ENCODE peak calls at places on chromosomes 2 and 18, in four cellular contexts. W is GM12878, C is K562, M is HepG2. U is an unnamed sample.

GRCh38 chr18:49249523-49249922 is 210.9 kb downstream of the DYM start:
- DNase-seq in M (no peak), C (no peak), W (no peak), U (no peak)

GRCh38 chr2:16861154-16861929 is 195.7 kb upstream of the CYRIA start:
- DNase-seq in W (no peak), C (no peak), M (no peak), U (no peak)

GRCh38 chr2:15678346-15678745 is 86.7 kb downstream of the DDX1 start:
- DNase-seq in W (no peak), C (no peak), M (no peak), U (no peak)

GRCh38 chr2:240925191-240925575 is 19.0 kb downstream of the CROCC2 start:
- DNase-seq in M (no peak), C (no peak), W (no peak), U (peak; percentile 10)

GRCh38 chr18:50986360-50987087 is 18.7 kb downstream of the ELAC1 start:
- DNase-seq in M (no peak), C (no peak), W (no peak), U (no peak)

GRCh38 chr2:216222650-216223352 is 113.7 kb downstream of the XRCC5 start:
- DNase-seq in M (no peak), C (no peak), W (peak; percentile 64), U (peak; percentile 23)

GRCh38 chr2:111909079-111909478 is 10.7 kb downstream of the MERTK start:
- DNase-seq in M (peak; percentile 83), C (no peak), W (no peak), U (no peak)

GRCh38 chr2:105809099-105809473 is 64.4 kb downstream of the NCK2 start:
- DNase-seq in W (no peak), C (no peak), M (no peak), U (no peak)

GRCh38 chr18:79570266-79571201 is 109.1 kb upstream of the CTDP1 start:
- DNase-seq in W (no peak), M (no peak), C (no peak), U (no peak)

GRCh38 chr2:112794841-112795240 is 10.5 kb upstream of the IL1A start:
- DNase-seq in C (no peak), M (no peak), W (no peak), U (no peak)

GRCh38 chr2:120935339-120936313 is 200.0 kb downstream of the GLI2 start:
- DNase-seq in C (no peak), W (no peak), M (peak; percentile 97), U (no peak)

GRCh38 chr2:46315103-46315890 is 18.1 kb downstream of the EPAS1 start:
- DNase-seq in W (no peak), C (peak; percentile 75), M (peak; percentile 97), U (no peak)

GRCh38 chr2:146874260-146874658 is 970.6 kb upstream of the ACVR2A start:
- DNase-seq in W (no peak), M (no peak), C (no peak), U (no peak)

GRCh38 chr2:33598472-33599174 is 476 bp downstream of the FAM98A start:
- DNase-seq in C (peak; percentile 55), W (peak; percentile 28), M (peak; percentile 45), U (peak; percentile 30)

GRCh38 chr2:159066541-159067156 is 98.2 kb downstream of the TANC1 start:
- DNase-seq in C (no peak), M (no peak), W (no peak), U (no peak)

GRCh38 chr2:105291981-105292380 is 37.6 kb downstream of the TGFBRAP1 start:
- DNase-seq in M (no peak), C (no peak), W (no peak), U (no peak)

GRCh38 chr2:165901595-165901994 is 52.0 kb downstream of the TTC21B start:
- DNase-seq in M (no peak), C (no peak), W (no peak), U (no peak)

GRCh38 chr2:118841450-118841827 is 6.0 kb downstream of the EN1 start:
- DNase-seq in C (no peak), M (no peak), W (no peak), U (no peak)

GRCh38 chr2:200442471-200442870 is 67.4 kb downstream of the KCTD18 start:
- DNase-seq in W (no peak), M (no peak), C (no peak), U (no peak)

GRCh38 chr2:11542275-11542819 is 8.5 kb downstream of the GREB1 start:
- DNase-seq in C (no peak), W (no peak), M (peak; percentile 51), U (no peak)

GRCh38 chr2:141195087-141195486 is 935.7 kb downstream of the LRP1B start:
- DNase-seq in W (no peak), M (no peak), C (no peak), U (no peak)

GRCh38 chr18:5542393-5543035 is 1.3 kb downstream of the EPB41L3 start:
- DNase-seq in W (no peak), C (no peak), M (no peak), U (peak; percentile 49)

GRCh38 chr2:224887159-224887558 is 155.1 kb downstream of the DOCK10 start:
- DNase-seq in M (no peak), C (no peak), W (no peak), U (no peak)

GRCh38 chr2:10226032-10226724 is 76.5 kb upstream of the HPCAL1 start:
- DNase-seq in C (no peak), M (no peak), W (no peak), U (peak; percentile 5)

GRCh38 chr2:201842131-201842530 is 35.8 kb downstream of the CDK15 start:
- DNase-seq in M (no peak), C (no peak), W (no peak), U (no peak)

DNA sequence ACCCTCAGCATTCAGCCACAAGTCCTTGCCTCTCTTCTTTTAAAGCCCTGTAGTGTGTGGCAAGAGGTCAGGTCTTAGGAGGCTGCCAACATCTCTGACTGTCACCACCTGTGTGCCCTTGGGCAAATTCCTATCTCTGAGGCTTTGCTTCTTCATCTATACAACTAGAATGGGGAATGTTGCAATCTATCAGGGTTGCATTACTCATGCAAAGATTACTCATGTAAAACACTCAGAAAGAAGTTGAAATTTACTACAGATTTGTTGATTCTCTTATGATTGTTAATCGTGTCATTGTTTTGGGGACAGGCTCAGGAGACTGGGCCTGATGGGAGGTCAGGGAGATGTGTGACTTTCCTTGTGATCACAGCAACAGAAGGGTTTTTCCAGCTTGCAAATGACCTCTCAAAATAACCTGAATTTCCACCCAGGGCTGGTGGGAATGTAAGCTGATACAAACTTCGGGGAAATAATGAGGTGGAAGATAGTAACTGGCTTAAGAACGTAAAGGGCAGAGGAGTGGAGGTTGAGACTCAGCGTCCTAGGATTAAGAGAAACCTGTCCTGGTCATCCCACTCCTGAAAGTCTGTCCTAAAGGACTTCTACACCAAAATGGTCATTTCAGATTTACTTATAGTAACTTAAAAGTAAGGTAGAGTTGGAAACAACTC is 32.0 kb upstream of the SIGLEC15 start:
- DNase-seq in M (no peak), W (no peak), C (no peak), U (no peak)
- TF ChIP-seq NR2C2 in M (no peak), W (no peak), C (no peak), U (no peak)

DNA sequence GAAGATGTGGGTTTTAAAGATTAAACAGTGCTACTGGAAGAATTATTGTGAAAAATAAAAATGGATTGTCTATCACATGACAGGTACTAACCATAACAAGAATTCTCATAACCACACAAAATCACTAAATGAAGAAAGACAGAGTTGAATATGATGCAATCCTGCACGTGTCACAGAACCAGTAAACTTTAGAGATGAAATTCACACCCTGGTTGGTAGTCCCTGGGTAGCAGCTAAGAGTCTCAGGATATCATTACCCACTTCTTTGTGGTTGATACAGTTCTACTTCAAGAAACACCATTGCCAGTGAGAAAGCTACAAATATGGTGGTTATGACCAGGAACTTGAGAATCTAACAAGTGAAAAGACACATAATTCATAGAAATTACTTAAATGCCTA is 450.2 kb downstream of the ERBB4 start:
- DNase-seq in C (no peak), M (no peak), W (no peak), U (no peak)
- TF ChIP-seq TCF7 in C (no peak), M (no peak), W (no peak), U (no peak)

GRCh38 chr2:206150631-206151030 is 8.6 kb downstream of the NDUFS1 start:
- DNase-seq in C (no peak), M (no peak), W (no peak), U (no peak)

GRCh38 chr2:206150168-206150567 is 9.1 kb downstream of the NDUFS1 start:
- DNase-seq in C (no peak), W (no peak), M (no peak), U (no peak)

GRCh38 chr2:206149330-206149729 is 9.9 kb downstream of the NDUFS1 start:
- DNase-seq in C (no peak), W (no peak), M (no peak), U (no peak)

GRCh38 chr2:206158563-206159345 is 490 bp downstream of the NDUFS1 start:
- DNase-seq in C (no peak), M (peak; percentile 41), W (no peak), U (no peak)

GRCh38 chr2:206154197-206154596 is 5.0 kb downstream of the NDUFS1 start:
- DNase-seq in C (no peak), W (peak; percentile 35), M (peak; percentile 58), U (no peak)
- TF ChIP-seq NR2C2 in C (no peak), W (no peak), M (no peak), U (no peak)

GRCh38 chr18:40687401-40687800 is 1267.6 kb upstream of the PIK3C3 start:
- DNase-seq in M (no peak), C (no peak), W (no peak), U (no peak)
- TF ChIP-seq TCF7 in M (no peak), C (no peak), W (no peak), U (no peak)